ENCODE peak calls at places on chromosomes 5 and 9, in six cellular contexts. D is A549, P is HepG2, J is sigmoid colon, Q is K562, B is ovary. E is an unnamed sample.

GRCh38 chr5:170218730-170219129 is 14.1 kb upstream of the C5orf58 start:
- DNase-seq in D (no peak), P (no peak), J (no peak), Q (no peak), B (no peak), E (no peak)

GRCh38 chr5:138466900-138467710 is 1.8 kb downstream of the EGR1 start:
- DNase-seq in D (peak), P (no peak), J (no peak), Q (no peak), B (no peak), E (peak)

GRCh38 chr5:126918624-126918957 is 111.8 kb downstream of the MARCHF3 start:
- DNase-seq in D (peak), P (no peak), J (no peak), Q (no peak), B (no peak), E (no peak)

GRCh38 chr9:73200694-73201432 is 49.2 kb downstream of the ANXA1 start:
- DNase-seq in D (peak), P (peak), J (no peak), Q (peak), B (no peak), E (no peak)

GRCh38 chr9:86405086-86405491 is 50.9 kb upstream of the TUT7 start:
- DNase-seq in D (peak), P (peak), J (no peak), Q (no peak), B (no peak), E (no peak)

GRCh38 chr5:133311171-133311570 is 259.4 kb downstream of the HSPA4 start:
- DNase-seq in D (no peak), P (peak), J (no peak), Q (no peak), B (no peak), E (no peak)

GRCh38 chr5:96196890-96197289 is 235.2 kb upstream of the ELL2 start:
- DNase-seq in D (no peak), P (no peak), J (no peak), Q (no peak), B (no peak), E (no peak)

GRCh38 chr5:11997942-11998341 is 93.7 kb upstream of the CTNND2 start:
- DNase-seq in D (no peak), P (no peak), J (no peak), Q (no peak), B (no peak), E (no peak)

GRCh38 chr9:120845255-120845654 is 2.5 kb upstream of the PSMD5 start:
- DNase-seq in D (no peak), P (no peak), J (no peak), Q (no peak), B (no peak), E (no peak)

GRCh38 chr5:66713998-66714397 is 117.8 kb downstream of the MAST4 start:
- DNase-seq in D (peak), P (no peak), J (no peak), Q (no peak), B (no peak), E (no peak)

GRCh38 chr9:14238518-14238917 is 75.4 kb downstream of the NFIB start:
- DNase-seq in D (peak), P (peak), J (no peak), Q (no peak), B (no peak), E (no peak)

GRCh38 chr9:111896942-111897830 is 572 bp downstream of the UGCG start:
- DNase-seq in D (peak), P (peak), J (peak), Q (peak), B (peak), E (peak)

GRCh38 chr9:36928670-36929349 is 105.3 kb downstream of the PAX5 start:
- DNase-seq in D (peak), P (no peak), J (no peak), Q (no peak), B (no peak), E (no peak)

GRCh38 chr9:34646211-34647083 is at the start of gene GALT:
- DNase-seq in D (peak), P (peak), J (peak), Q (peak), B (peak), E (peak)

GRCh38 chr9:35044071-35044470 is 28.4 kb downstream of the VCP start:
- DNase-seq in D (no peak), P (no peak), J (no peak), Q (no peak), B (no peak), E (no peak)

GRCh38 chr9:136327313-136327971 is at the start of gene GPSM1:
- DNase-seq in D (no peak), P (no peak), J (peak), Q (peak), B (peak), E (peak)

GRCh38 chr5:168324864-168325615 is 33.6 kb downstream of the WWC1 start:
- DNase-seq in D (peak), P (peak), J (no peak), Q (no peak), B (no peak), E (no peak)

GRCh38 chr5:171755354-171755821 is 30.2 kb upstream of the SMIM23 start:
- DNase-seq in D (no peak), P (peak), J (no peak), Q (no peak), B (no peak), E (no peak)

GRCh38 chr9:76458903-76459690 is at the start of gene GCNT1:
- DNase-seq in D (peak), P (peak), J (peak), Q (peak), B (peak), E (peak)

GRCh38 chr5:60196382-60197113 is 303.0 kb upstream of the PDE4D start:
- DNase-seq in D (peak), P (no peak), J (peak), Q (no peak), B (no peak), E (no peak)

GRCh38 chr5:154534457-154535050 is 56.5 kb upstream of the HAND1 start:
- DNase-seq in D (no peak), P (no peak), J (no peak), Q (no peak), B (no peak), E (no peak)

GRCh38 chr9:119086590-119086989 is 282.6 kb downstream of the BRINP1 start:
- DNase-seq in D (no peak), P (no peak), J (no peak), Q (no peak), B (no peak), E (no peak)

GRCh38 chr5:157528036-157528632 is 47.4 kb downstream of the ADAM19 start:
- DNase-seq in D (no peak), P (no peak), J (peak), Q (no peak), B (no peak), E (peak)

GRCh38 chr9:123832858-123833257 is 97.1 kb downstream of the DENND1A start:
- DNase-seq in D (no peak), P (no peak), J (no peak), Q (no peak), B (no peak), E (no peak)

GRCh38 chr9:99809586-99810357 is 11.9 kb upstream of the NR4A3 start:
- DNase-seq in D (no peak), P (no peak), J (no peak), Q (no peak), B (no peak), E (no peak)

GRCh38 chr9:28882528-28882927 is 1309.2 kb upstream of the C9orf72 start:
- DNase-seq in D (no peak), P (no peak), J (no peak), Q (no peak), B (no peak), E (no peak)

GRCh38 chr9:28883209-28883608 is 1309.9 kb upstream of the C9orf72 start:
- DNase-seq in D (peak), P (no peak), J (no peak), Q (no peak), B (no peak), E (no peak)

GRCh38 chr9:28887188-28887884 is 1314.1 kb upstream of the C9orf72 start:
- DNase-seq in D (no peak), P (no peak), J (no peak), Q (no peak), B (no peak), E (no peak)
- TF ChIP-seq CTCF in D (no peak), P (no peak), J (no peak), Q (no peak), B (no peak), E (no peak)

DNA sequence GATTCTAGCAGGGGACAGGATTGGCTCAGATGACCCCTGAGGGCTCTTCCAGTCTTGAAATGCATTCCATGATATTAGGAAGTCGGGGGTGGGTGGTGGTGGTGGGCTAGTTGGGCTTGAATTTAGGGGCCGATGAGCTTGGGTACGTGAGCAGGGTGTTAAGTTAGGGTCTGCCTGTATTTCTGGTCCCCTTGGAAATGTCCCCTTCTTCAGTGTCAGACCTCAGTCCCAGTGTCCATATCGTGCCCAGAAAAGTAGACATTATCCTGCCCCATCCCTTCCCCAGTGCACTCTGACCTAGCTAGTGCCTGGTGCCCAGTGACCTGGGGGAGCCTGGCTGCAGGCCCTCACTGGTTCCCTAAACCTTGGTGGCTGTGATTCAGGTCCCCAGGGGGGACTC is 2.9 kb upstream of the MYOZ3 start:
- DNase-seq in D (no peak), P (no peak), J (peak), Q (no peak), B (no peak), E (peak)
- TF ChIP-seq POLR2A in D (no peak), P (no peak), J (no peak), Q (no peak), B (no peak), E (no peak)

DNA sequence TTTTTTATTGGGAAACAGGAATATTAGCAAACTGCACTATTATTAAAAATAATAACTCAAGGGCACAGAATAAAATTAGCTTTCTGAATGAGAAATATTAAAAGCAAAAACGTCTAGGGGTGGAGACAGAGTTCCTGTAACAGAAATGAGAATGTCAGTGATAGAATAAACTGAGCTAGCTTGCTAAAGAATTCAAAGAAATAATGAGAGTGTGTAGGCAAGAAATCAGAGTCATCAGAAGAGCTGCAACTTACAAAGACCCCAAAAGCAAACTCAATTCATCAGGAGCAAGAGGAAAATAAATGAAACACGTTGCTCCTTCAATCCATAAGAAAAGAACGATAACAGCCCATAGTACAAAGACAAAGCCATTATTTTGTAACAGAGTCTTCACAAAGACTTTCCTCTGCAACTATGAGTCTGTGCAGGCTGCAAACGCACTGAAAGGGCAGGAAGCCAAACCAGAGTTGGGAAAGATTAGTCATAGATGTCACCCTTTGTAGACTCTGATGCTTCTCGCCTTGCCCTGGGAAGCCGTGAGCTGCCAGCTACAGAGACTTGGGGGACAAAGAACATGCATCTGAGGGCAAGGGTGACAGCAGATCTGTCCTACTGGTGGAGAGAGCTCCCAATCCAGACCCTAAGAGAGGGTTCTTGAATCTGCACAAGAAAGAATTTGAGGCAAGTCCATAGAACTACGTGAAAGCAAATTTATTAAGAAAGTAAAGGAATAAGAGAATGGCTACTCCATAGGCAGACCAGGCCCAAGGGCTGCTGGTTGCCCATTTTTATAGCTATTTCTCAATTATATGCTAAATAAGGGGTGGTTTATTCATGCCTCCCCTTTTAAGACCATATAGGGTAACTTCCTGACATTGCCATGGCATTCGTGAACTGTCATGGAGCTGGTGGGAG is 40.8 kb downstream of the SHC3 start:
- DNase-seq in D (peak), P (no peak), J (peak), Q (no peak), B (no peak), E (peak)
- TF ChIP-seq EP300 in D (no peak), P (no peak), J (no peak), Q (no peak), B (no peak), E (no peak)

GRCh38 chr9:4225291-4226119 is 74.4 kb downstream of the GLIS3 start:
- DNase-seq in D (peak), P (no peak), J (no peak), Q (no peak), B (no peak), E (no peak)
- TF ChIP-seq CTCF in D (peak), P (no peak), J (no peak), Q (no peak), B (no peak), E (no peak)

GRCh38 chr5:134559672-134560071 is 34.2 kb downstream of the JADE2 start:
- DNase-seq in D (no peak), P (no peak), J (no peak), Q (no peak), B (no peak), E (no peak)

GRCh38 chr5:134564396-134564795 is 38.9 kb downstream of the JADE2 start:
- DNase-seq in D (no peak), P (no peak), J (no peak), Q (no peak), B (no peak), E (no peak)

GRCh38 chr5:134560698-134561097 is 35.2 kb downstream of the JADE2 start:
- DNase-seq in D (no peak), P (no peak), J (no peak), Q (no peak), B (no peak), E (no peak)

GRCh38 chr5:134563962-134564361 is 38.5 kb downstream of the JADE2 start:
- DNase-seq in D (no peak), P (no peak), J (no peak), Q (no peak), B (no peak), E (no peak)

GRCh38 chr5:134561871-134562296 is 36.4 kb downstream of the JADE2 start:
- DNase-seq in D (peak), P (peak), J (no peak), Q (peak), B (peak), E (no peak)
- TF ChIP-seq POLR2A in D (no peak), P (no peak), J (no peak), Q (no peak), B (no peak), E (no peak)

DNA sequence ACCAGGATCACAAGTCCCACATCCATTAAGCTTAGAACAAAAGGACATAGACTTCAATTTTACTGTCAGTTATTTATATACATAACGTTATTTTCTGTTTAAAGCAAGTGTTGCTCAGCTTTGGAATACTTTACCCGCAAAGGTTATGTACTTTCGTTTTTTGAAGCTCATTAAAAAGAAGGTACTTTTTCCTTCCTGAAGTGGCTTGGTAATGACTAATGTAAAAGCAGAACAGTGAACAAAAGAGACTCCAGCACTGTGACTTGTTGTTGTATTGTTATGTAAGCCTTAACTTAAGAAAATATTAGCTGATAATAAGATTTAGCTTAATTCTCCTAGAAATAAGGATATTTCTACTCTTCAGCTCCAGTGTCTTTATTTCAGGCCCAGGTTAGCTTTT is 97.3 kb upstream of the SLCO6A1 start:
- DNase-seq in D (no peak), P (no peak), J (no peak), Q (no peak), B (no peak), E (no peak)
- TF ChIP-seq EP300 in D (no peak), P (no peak), J (no peak), Q (no peak), B (no peak), E (no peak)